ENCODE peak calls at places on chromosome 22, in six cellular contexts. X is H9; H is right atrium auricular region; E is tibial nerve; S is HAP-1; U is CD8-positive, alpha-beta T cell. R is an unnamed sample. For H3K9me3, the result is how much of the 10 kb centered on the place peaks cover.

GRCh38 chr22:50695421-50696250 is 23.0 kb downstream of the SHANK3 start:
- DNase-seq in H (no peak), S (no peak), E (no peak), X (no peak), U (no peak), R (no peak)

GRCh38 chr22:35154937-35155387 is 89.0 kb downstream of the ISX start:
- DNase-seq in H (no peak), X (peak), U (no peak), E (peak), S (peak), R (no peak)

GRCh38 chr22:43884600-43885318 is 7.1 kb downstream of the PNPLA5 start:
- DNase-seq in E (peak), S (peak), X (peak), H (peak), U (no peak), R (peak)

GRCh38 chr22:23278883-23279675 is 98.8 kb downstream of the BCR start:
- DNase-seq in X (no peak), E (no peak), H (no peak), S (no peak), U (peak), R (no peak)

GRCh38 chr22:19520007-19520406 is 4.2 kb downstream of the CLDN5 start:
- DNase-seq in S (no peak), H (no peak), U (no peak), X (no peak), E (no peak), R (no peak)

GRCh38 chr22:50621948-50622722 is 5.8 kb downstream of the ARSA start:
- DNase-seq in E (no peak), H (no peak), S (no peak), X (peak), U (peak), R (no peak)

GRCh38 chr22:19962909-19963806 is 21.5 kb upstream of the TXNRD2 start:
- DNase-seq in E (no peak), X (peak), H (no peak), S (no peak), U (no peak), R (no peak)

GRCh38 chr22:46107089-46107664 is 43.1 kb upstream of the PPARA start:
- DNase-seq in E (no peak), X (no peak), U (no peak), H (no peak), S (no peak), R (no peak)

GRCh38 chr22:37201066-37201820 is 11.0 kb downstream of the SSTR3 start:
- DNase-seq in S (no peak), X (no peak), E (no peak), U (peak), H (no peak), R (no peak)

GRCh38 chr22:37187552-37187890 is 526 bp downstream of the C1QTNF6 start:
- DNase-seq in S (no peak), H (no peak), X (no peak), E (no peak), U (peak), R (no peak)

GRCh38 chr22:27988704-27989103 is 69.6 kb upstream of the PITPNB start:
- DNase-seq in X (peak), H (peak), S (no peak), U (no peak), E (no peak), R (no peak)

GRCh38 chr22:23237201-23237798 is 57.0 kb downstream of the BCR start:
- DNase-seq in X (peak), E (peak), U (no peak), S (no peak), H (no peak), R (no peak)

GRCh38 chr22:43060213-43060612 is 29.0 kb downstream of the TTLL1 start:
- DNase-seq in X (peak), H (no peak), U (peak), S (no peak), E (peak), R (peak)

GRCh38 chr22:40920526-40920925 is 30.7 kb upstream of the RBX1 start:
- DNase-seq in X (no peak), H (no peak), U (no peak), E (no peak), S (no peak), R (no peak)

GRCh38 chr22:25407226-25407858 is 157.1 kb upstream of the GRK3 start:
- DNase-seq in X (no peak), H (no peak), U (no peak), E (no peak), S (no peak), R (no peak)

GRCh38 chr22:19648419-19648929 is 65.8 kb upstream of the SEPTIN5 start:
- DNase-seq in S (no peak), E (no peak), H (no peak), U (no peak), X (no peak), R (no peak)

GRCh38 chr22:41359376-41359775 is 22.4 kb upstream of the TEF start:
- DNase-seq in H (no peak), E (no peak), U (no peak), S (no peak), X (no peak), R (no peak)

GRCh38 chr22:29621761-29622526 is 18.5 kb downstream of the NF2 start:
- DNase-seq in X (no peak), H (no peak), S (no peak), U (no peak), E (no peak), R (no peak)

GRCh38 chr22:27877501-27877900 is 41.6 kb downstream of the PITPNB start:
- DNase-seq in H (no peak), X (no peak), U (no peak), S (no peak), E (no peak), R (no peak)

GRCh38 chr22:38298312-38299000 is 18.8 kb downstream of the CSNK1E start:
- DNase-seq in H (no peak), U (peak), X (peak), E (no peak), S (no peak), R (peak)

GRCh38 chr22:44753189-44754042 is 1.0 kb downstream of the ARHGAP8 start:
- DNase-seq in X (no peak), S (peak), U (no peak), E (peak), H (no peak), R (no peak)

GRCh38 chr22:24819941-24820461 is 14.0 kb downstream of the SGSM1 start:
- DNase-seq in E (no peak), H (no peak), X (no peak), U (no peak), S (no peak), R (no peak)

GRCh38 chr22:36331306-36331911 is 56.4 kb downstream of the MYH9 start:
- DNase-seq in H (peak), X (peak), U (peak), S (no peak), E (peak), R (peak)

GRCh38 chr22:26564181-26564580 is 25.8 kb downstream of the TPST2 start:
- DNase-seq in E (no peak), U (no peak), X (no peak), S (no peak), H (no peak), R (no peak)

GRCh38 chr22:44245438-44245837 is 64.7 kb downstream of the PARVG start:
- DNase-seq in S (no peak), X (no peak), E (no peak), H (peak), U (no peak), R (no peak)

GRCh38 chr22:37328017-37328416 is 45.7 kb downstream of the CYTH4 start:
- DNase-seq in S (no peak), U (no peak), H (no peak), E (no peak), X (no peak), R (no peak)

GRCh38 chr22:17921871-17922821 is 102.2 kb downstream of the MICAL3 start:
- DNase-seq in U (no peak), X (peak), H (no peak), S (peak), E (no peak), R (no peak)

GRCh38 chr22:44155115-44155514 is 25.6 kb upstream of the PARVG start:
- DNase-seq in H (no peak), S (no peak), X (no peak), E (no peak), U (no peak), R (no peak)

GRCh38 chr22:42651134-42651533 is 1.9 kb upstream of the CYB5R3 start:
- DNase-seq in X (no peak), H (no peak), U (no peak), S (no peak), E (no peak), R (no peak)

GRCh38 chr22:17563936-17564391 is 666 bp downstream of the SLC25A18 start:
- DNase-seq in H (no peak), S (no peak), E (peak), X (no peak), U (no peak), R (no peak)

GRCh38 chr22:28780296-28780695 is 7.8 kb downstream of the CCDC117 start:
- DNase-seq in H (no peak), U (no peak), X (no peak), S (no peak), E (no peak), R (no peak)

GRCh38 chr22:33476716-33477115 is 418.5 kb upstream of the SYN3 start:
- DNase-seq in E (no peak), U (no peak), H (no peak), S (peak), X (no peak), R (no peak)

GRCh38 chr22:38034278-38034882 is 22.8 kb upstream of the PICK1 start:
- DNase-seq in E (no peak), S (peak), X (peak), U (no peak), H (peak), R (no peak)

GRCh38 chr22:45341503-45341902 is 31.8 kb downstream of the FAM118A start:
- DNase-seq in H (no peak), E (no peak), U (peak), X (no peak), S (no peak), R (no peak)

GRCh38 chr22:37274380-37274862 is 7.9 kb upstream of the CYTH4 start:
- DNase-seq in E (peak), H (peak), U (no peak), S (no peak), X (no peak), R (no peak)

GRCh38 chr22:49506010-49506400 is 321.7 kb downstream of the BRD1 start:
- DNase-seq in U (no peak), X (no peak), S (no peak), H (no peak), E (no peak), R (no peak)
- H3K9me3 ChIP-seq in U (under half), X (under half), S (under half), H (under half), E (under half), R (under half)

DNA sequence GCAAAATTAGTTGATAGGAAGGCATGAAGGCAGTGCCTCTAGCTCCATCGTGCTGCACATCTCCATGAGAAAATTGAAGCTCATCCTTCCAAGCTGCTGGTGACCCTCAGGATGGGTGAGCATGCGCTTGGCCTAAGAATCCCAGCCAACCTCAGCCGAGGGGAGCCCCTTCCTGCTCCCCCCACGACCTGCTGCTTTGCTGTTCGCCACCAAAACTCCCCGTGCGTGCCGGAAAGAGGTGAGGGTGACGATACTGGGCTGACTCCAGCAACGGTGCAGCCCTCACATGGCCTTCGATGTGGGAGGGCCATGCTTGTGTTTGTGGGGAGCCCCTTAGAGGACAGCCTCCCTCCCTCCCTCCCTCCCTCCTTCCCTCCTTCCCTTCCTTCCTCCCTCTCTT is 660.9 kb downstream of the BRD1 start:
- DNase-seq in E (no peak), X (no peak), U (no peak), S (no peak), H (no peak), R (no peak)
- H3K9me3 ChIP-seq in E (under half), X (under half), U (under half), S (under half), H (under half), R (under half)

GRCh38 chr22:47456031-47456430 is 693.6 kb downstream of the TBC1D22A start:
- DNase-seq in X (no peak), E (no peak), H (no peak), S (no peak), U (no peak), R (no peak)
- H3K9me3 ChIP-seq in X (half or more), E (under half), H (under half), S (under half), U (under half), R (under half)

GRCh38 chr22:21815958-21816357 is 51.5 kb downstream of the MAPK1 start:
- DNase-seq in S (no peak), E (no peak), U (no peak), X (no peak), H (no peak), R (no peak)

GRCh38 chr22:21816472-21816786 is 51.0 kb downstream of the MAPK1 start:
- DNase-seq in U (no peak), X (no peak), H (no peak), S (no peak), E (no peak), R (no peak)

GRCh38 chr22:21819183-21819770 is 48.2 kb downstream of the MAPK1 start:
- DNase-seq in S (no peak), E (no peak), X (no peak), U (no peak), H (no peak), R (no peak)

GRCh38 chr22:21816787-21817496 is 50.5 kb downstream of the MAPK1 start:
- DNase-seq in X (no peak), H (no peak), S (no peak), U (peak), E (no peak), R (no peak)

GRCh38 chr22:21818487-21819182 is 48.8 kb downstream of the MAPK1 start:
- DNase-seq in X (peak), U (no peak), S (no peak), H (no peak), E (no peak), R (no peak)
- H3K9me3 ChIP-seq in X (under half), U (under half), S (under half), H (under half), E (under half), R (under half)

DNA sequence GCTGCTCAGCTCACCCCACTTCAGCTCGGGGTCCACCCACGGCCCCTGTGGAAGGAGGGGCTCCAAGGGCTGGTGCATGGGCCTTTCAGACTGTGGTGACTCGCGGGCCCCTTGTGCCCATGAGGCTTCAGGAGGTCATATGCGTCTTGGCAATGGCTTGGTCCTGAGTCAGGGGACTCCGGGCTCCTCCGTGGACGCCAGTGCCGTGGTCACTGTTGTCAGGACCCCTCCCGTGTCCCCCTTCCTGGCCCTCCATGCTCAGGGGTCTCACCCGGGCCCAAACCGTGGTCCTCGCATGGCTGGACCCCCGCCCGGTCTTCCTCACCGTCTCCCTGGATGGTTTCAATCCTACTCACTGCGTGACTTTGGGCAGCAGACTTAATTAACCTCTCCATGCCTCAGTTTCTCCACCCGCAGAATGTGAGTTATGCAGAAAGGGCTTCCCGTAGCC is 436.4 kb downstream of the TBC1D22A start:
- DNase-seq in U (no peak), E (no peak), X (no peak), S (no peak), H (peak), R (no peak)
- H3K9me3 ChIP-seq in U (under half), E (under half), X (under half), S (under half), H (under half), R (under half)

GRCh38 chr22:47199949-47200272 is 437.5 kb downstream of the TBC1D22A start:
- DNase-seq in H (peak), S (no peak), X (no peak), U (no peak), E (no peak), R (no peak)
- H3K9me3 ChIP-seq in H (under half), S (under half), X (under half), U (under half), E (under half), R (under half)

GRCh38 chr22:49185312-49185969 is 642.2 kb downstream of the BRD1 start:
- DNase-seq in H (no peak), E (no peak), X (no peak), U (no peak), S (no peak), R (no peak)
- H3K9me3 ChIP-seq in H (under half), E (under half), X (under half), U (under half), S (under half), R (under half)

GRCh38 chr22:49295851-49296560 is 531.7 kb downstream of the BRD1 start:
- DNase-seq in X (peak), U (no peak), E (no peak), H (peak), S (no peak), R (no peak)

GRCh38 chr22:49292909-49293308 is 534.8 kb downstream of the BRD1 start:
- DNase-seq in X (peak), H (peak), S (no peak), E (no peak), U (no peak), R (no peak)

GRCh38 chr22:49296561-49296960 is 531.1 kb downstream of the BRD1 start:
- DNase-seq in S (no peak), U (no peak), X (peak), E (no peak), H (no peak), R (no peak)

GRCh38 chr22:49295465-49295743 is 532.3 kb downstream of the BRD1 start:
- DNase-seq in U (no peak), X (peak), H (peak), S (no peak), E (no peak), R (no peak)

DNA sequence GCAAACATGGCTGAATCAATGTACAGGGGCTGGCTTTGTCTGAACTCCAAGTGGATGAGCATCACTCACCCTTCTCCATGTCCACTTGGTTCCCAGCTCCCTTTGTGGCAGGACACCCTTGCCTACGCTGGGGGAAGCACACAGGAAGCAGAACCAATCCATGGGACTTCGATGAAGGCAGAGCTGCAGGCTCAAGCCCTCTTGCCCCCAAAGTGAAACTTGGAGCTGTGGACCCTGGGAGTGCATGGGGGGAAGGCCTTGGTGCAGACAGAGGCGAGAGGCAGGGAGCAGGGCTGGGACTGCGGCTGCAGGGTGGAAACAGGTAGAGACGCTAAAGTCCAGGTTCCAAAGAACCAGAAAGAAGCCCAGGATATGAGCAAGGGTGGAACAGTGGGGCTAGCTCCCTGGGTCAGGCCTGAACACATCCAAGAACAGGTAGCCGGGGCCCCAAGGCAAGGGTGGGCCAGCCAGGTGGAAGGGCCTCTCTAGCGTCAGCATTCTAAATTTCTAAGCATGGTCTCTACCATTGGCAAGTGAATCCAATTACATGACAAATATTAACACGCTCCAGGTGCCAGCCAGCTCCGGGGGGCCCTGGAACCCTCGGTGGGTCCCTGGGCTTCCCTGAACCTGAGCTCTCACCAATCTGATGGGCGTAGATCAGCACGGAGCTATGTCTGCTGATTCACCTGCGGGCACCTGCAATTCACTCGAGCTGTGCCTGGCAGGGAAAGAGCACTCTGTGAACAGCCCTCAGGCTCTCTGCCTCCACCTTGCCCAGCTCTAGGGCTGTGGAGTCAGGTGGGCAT is 532.8 kb downstream of the BRD1 start:
- DNase-seq in X (peak), S (no peak), E (no peak), U (no peak), H (peak), R (no peak)
- H3K9me3 ChIP-seq in X (under half), S (under half), E (under half), U (under half), H (under half), R (under half)